ENCODE peak calls at places on chromosomes 16 and 17, in eight cellular contexts. One of them, this sample, is unnamed.

GRCh38 chr17:53655591-53655990 is 167.1 kb upstream of the KIF2B start:
- DNase-seq in fibroblast of pulmonary artery: no peak
- DNase-seq in tibial artery: no peak
- DNase-seq in GM12878: no peak
- DNase-seq in epithelial cell of proximal tubule: peak
- DNase-seq in choroid plexus epithelial cell: no peak
- DNase-seq in esophagus muscularis mucosa: no peak
- DNase-seq in spleen: no peak
- DNase-seq in this sample: no peak

GRCh38 chr16:83418565-83418964 is 389.2 kb upstream of the HSBP1 start:
- DNase-seq in tibial artery: no peak
- DNase-seq in GM12878: no peak
- DNase-seq in choroid plexus epithelial cell: no peak
- DNase-seq in spleen: no peak
- DNase-seq in esophagus muscularis mucosa: peak
- DNase-seq in fibroblast of pulmonary artery: no peak
- DNase-seq in epithelial cell of proximal tubule: no peak
- DNase-seq in this sample: no peak

GRCh38 chr17:74394275-74394950 is 27.1 kb downstream of the GPR142 start:
- DNase-seq in spleen: no peak
- DNase-seq in choroid plexus epithelial cell: no peak
- DNase-seq in tibial artery: no peak
- DNase-seq in fibroblast of pulmonary artery: no peak
- DNase-seq in GM12878: no peak
- DNase-seq in epithelial cell of proximal tubule: no peak
- DNase-seq in esophagus muscularis mucosa: no peak
- DNase-seq in this sample: no peak

GRCh38 chr17:55037828-55038227 is 69.3 kb downstream of the STXBP4 start:
- DNase-seq in epithelial cell of proximal tubule: no peak
- DNase-seq in esophagus muscularis mucosa: no peak
- DNase-seq in choroid plexus epithelial cell: no peak
- DNase-seq in GM12878: peak
- DNase-seq in tibial artery: no peak
- DNase-seq in fibroblast of pulmonary artery: no peak
- DNase-seq in spleen: no peak
- DNase-seq in this sample: peak

GRCh38 chr17:9824094-9824493 is 1.6 kb upstream of the GLP2R start:
- DNase-seq in choroid plexus epithelial cell: no peak
- DNase-seq in tibial artery: no peak
- DNase-seq in epithelial cell of proximal tubule: no peak
- DNase-seq in esophagus muscularis mucosa: no peak
- DNase-seq in spleen: no peak
- DNase-seq in GM12878: no peak
- DNase-seq in fibroblast of pulmonary artery: no peak
- DNase-seq in this sample: no peak

GRCh38 chr17:45668316-45668715 is 115.8 kb upstream of the CRHR1 start:
- DNase-seq in esophagus muscularis mucosa: no peak
- DNase-seq in spleen: no peak
- DNase-seq in choroid plexus epithelial cell: no peak
- DNase-seq in fibroblast of pulmonary artery: no peak
- DNase-seq in GM12878: no peak
- DNase-seq in tibial artery: no peak
- DNase-seq in epithelial cell of proximal tubule: no peak
- DNase-seq in this sample: no peak

GRCh38 chr17:33113281-33114010 is 121.8 kb downstream of the SPACA3 start:
- DNase-seq in choroid plexus epithelial cell: peak
- DNase-seq in epithelial cell of proximal tubule: no peak
- DNase-seq in esophagus muscularis mucosa: no peak
- DNase-seq in spleen: no peak
- DNase-seq in tibial artery: no peak
- DNase-seq in GM12878: no peak
- DNase-seq in fibroblast of pulmonary artery: no peak
- DNase-seq in this sample: no peak

GRCh38 chr17:77316191-77316641 is 175.4 kb downstream of the SEC14L1 start:
- DNase-seq in GM12878: no peak
- DNase-seq in tibial artery: peak
- DNase-seq in fibroblast of pulmonary artery: peak
- DNase-seq in esophagus muscularis mucosa: no peak
- DNase-seq in choroid plexus epithelial cell: peak
- DNase-seq in spleen: peak
- DNase-seq in epithelial cell of proximal tubule: no peak
- DNase-seq in this sample: no peak

GRCh38 chr16:67547423-67548264 is 14.7 kb upstream of the CTCF start:
- DNase-seq in esophagus muscularis mucosa: peak
- DNase-seq in epithelial cell of proximal tubule: no peak
- DNase-seq in tibial artery: no peak
- DNase-seq in spleen: peak
- DNase-seq in fibroblast of pulmonary artery: no peak
- DNase-seq in choroid plexus epithelial cell: no peak
- DNase-seq in GM12878: no peak
- DNase-seq in this sample: peak

GRCh38 chr16:70706948-70707465 is 21.2 kb upstream of the MTSS2 start:
- DNase-seq in spleen: no peak
- DNase-seq in epithelial cell of proximal tubule: no peak
- DNase-seq in choroid plexus epithelial cell: peak
- DNase-seq in fibroblast of pulmonary artery: peak
- DNase-seq in GM12878: no peak
- DNase-seq in tibial artery: no peak
- DNase-seq in esophagus muscularis mucosa: no peak
- DNase-seq in this sample: no peak

GRCh38 chr16:22353188-22353919 is 21.1 kb downstream of the CDR2 start:
- DNase-seq in spleen: no peak
- DNase-seq in tibial artery: no peak
- DNase-seq in epithelial cell of proximal tubule: peak
- DNase-seq in fibroblast of pulmonary artery: peak
- DNase-seq in esophagus muscularis mucosa: no peak
- DNase-seq in GM12878: peak
- DNase-seq in choroid plexus epithelial cell: peak
- DNase-seq in this sample: peak
- H3K4me3 ChIP-seq in spleen: no peak
- H3K4me3 ChIP-seq in tibial artery: no peak
- H3K4me3 ChIP-seq in epithelial cell of proximal tubule: no peak
- H3K4me3 ChIP-seq in fibroblast of pulmonary artery: no peak
- H3K4me3 ChIP-seq in esophagus muscularis mucosa: no peak
- H3K4me3 ChIP-seq in GM12878: no peak
- H3K4me3 ChIP-seq in choroid plexus epithelial cell: no peak
- H3K4me3 ChIP-seq in this sample: no peak

GRCh38 chr16:6687593-6687992 is 645.1 kb upstream of the RBFOX1 start:
- DNase-seq in tibial artery: no peak
- DNase-seq in choroid plexus epithelial cell: no peak
- DNase-seq in epithelial cell of proximal tubule: no peak
- DNase-seq in GM12878: no peak
- DNase-seq in spleen: no peak
- DNase-seq in fibroblast of pulmonary artery: no peak
- DNase-seq in esophagus muscularis mucosa: no peak
- DNase-seq in this sample: no peak

GRCh38 chr16:6689643-6690042 is 643.0 kb upstream of the RBFOX1 start:
- DNase-seq in GM12878: no peak
- DNase-seq in choroid plexus epithelial cell: no peak
- DNase-seq in tibial artery: no peak
- DNase-seq in esophagus muscularis mucosa: peak
- DNase-seq in epithelial cell of proximal tubule: no peak
- DNase-seq in spleen: no peak
- DNase-seq in fibroblast of pulmonary artery: no peak
- DNase-seq in this sample: no peak

GRCh38 chr16:6682142-6682811 is 650.4 kb upstream of the RBFOX1 start:
- DNase-seq in epithelial cell of proximal tubule: no peak
- DNase-seq in fibroblast of pulmonary artery: no peak
- DNase-seq in choroid plexus epithelial cell: no peak
- DNase-seq in esophagus muscularis mucosa: peak
- DNase-seq in spleen: no peak
- DNase-seq in GM12878: no peak
- DNase-seq in tibial artery: peak
- DNase-seq in this sample: peak

DNA sequence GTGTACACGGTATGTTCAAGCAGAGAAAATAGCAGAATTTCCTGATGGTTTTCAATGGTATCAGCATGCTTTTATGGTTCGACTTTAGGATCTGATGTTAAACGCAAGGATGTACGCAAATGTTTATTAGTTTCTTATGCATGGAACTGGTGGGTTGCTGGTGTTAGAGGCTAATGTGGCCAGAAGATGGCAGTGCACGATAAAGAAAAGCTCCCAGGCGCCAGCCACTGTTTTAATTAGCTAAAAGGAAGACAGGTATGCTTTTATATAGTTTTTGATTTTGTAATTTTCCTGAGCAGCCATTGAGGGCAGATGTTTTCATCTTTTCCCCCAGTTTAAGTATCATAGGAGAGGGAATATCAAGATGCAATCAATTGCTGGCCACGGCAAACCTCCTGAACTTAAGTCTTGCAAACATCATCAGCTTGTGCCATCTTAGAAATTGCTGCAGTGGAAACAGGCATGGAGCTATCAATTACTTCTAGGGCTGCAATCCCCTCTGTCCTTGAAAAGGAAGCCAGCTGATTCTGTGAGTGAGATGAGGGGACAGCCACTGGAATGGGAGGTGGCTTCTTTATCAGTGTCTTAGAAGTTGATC is 648.5 kb upstream of the RBFOX1 start:
- DNase-seq in GM12878: no peak
- DNase-seq in spleen: no peak
- DNase-seq in choroid plexus epithelial cell: peak
- DNase-seq in epithelial cell of proximal tubule: peak
- DNase-seq in fibroblast of pulmonary artery: peak
- DNase-seq in tibial artery: no peak
- DNase-seq in esophagus muscularis mucosa: peak
- DNase-seq in this sample: peak
- TF ChIP-seq CTCF in GM12878: peak
- TF ChIP-seq CTCF in spleen: no peak
- TF ChIP-seq CTCF in choroid plexus epithelial cell: peak
- TF ChIP-seq CTCF in epithelial cell of proximal tubule: peak
- TF ChIP-seq CTCF in fibroblast of pulmonary artery: no peak
- TF ChIP-seq CTCF in tibial artery: no peak
- TF ChIP-seq CTCF in esophagus muscularis mucosa: no peak
- TF ChIP-seq CTCF in this sample: peak

GRCh38 chr16:52547001-52547833 is at the start of gene TOX3:
- DNase-seq in choroid plexus epithelial cell: no peak
- DNase-seq in epithelial cell of proximal tubule: no peak
- DNase-seq in tibial artery: no peak
- DNase-seq in fibroblast of pulmonary artery: no peak
- DNase-seq in esophagus muscularis mucosa: peak
- DNase-seq in GM12878: no peak
- DNase-seq in spleen: no peak
- DNase-seq in this sample: no peak
- H3K4me3 ChIP-seq in choroid plexus epithelial cell: no peak
- H3K4me3 ChIP-seq in epithelial cell of proximal tubule: peak
- H3K4me3 ChIP-seq in tibial artery: peak
- H3K4me3 ChIP-seq in fibroblast of pulmonary artery: no peak
- H3K4me3 ChIP-seq in esophagus muscularis mucosa: peak
- H3K4me3 ChIP-seq in GM12878: no peak
- H3K4me3 ChIP-seq in spleen: no peak
- H3K4me3 ChIP-seq in this sample: no peak

DNA sequence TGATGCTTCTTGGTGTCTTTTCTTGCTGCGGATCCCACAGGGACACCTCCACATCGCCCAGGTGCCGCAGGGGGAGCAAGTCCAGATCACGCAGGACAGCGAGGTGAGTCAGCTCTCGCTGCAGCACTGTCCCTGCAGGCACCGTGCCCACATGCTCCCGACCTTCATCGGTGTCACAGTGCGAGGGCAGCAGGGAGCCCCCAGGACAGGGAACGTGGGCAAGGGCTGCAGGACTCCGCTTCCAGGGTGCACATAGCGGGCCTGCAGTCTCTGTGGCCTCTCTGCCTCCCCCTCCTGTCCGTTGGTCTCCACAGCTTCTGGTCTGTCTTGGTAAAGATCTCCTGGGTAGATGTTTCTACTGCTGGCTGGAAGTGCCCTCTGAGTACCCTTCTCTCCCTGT is 84.1 kb downstream of the BANP start:
- DNase-seq in tibial artery: no peak
- DNase-seq in spleen: no peak
- DNase-seq in esophagus muscularis mucosa: no peak
- DNase-seq in choroid plexus epithelial cell: no peak
- DNase-seq in fibroblast of pulmonary artery: no peak
- DNase-seq in GM12878: no peak
- DNase-seq in epithelial cell of proximal tubule: no peak
- DNase-seq in this sample: no peak
- TF ChIP-seq CTCF in tibial artery: no peak
- TF ChIP-seq CTCF in spleen: no peak
- TF ChIP-seq CTCF in esophagus muscularis mucosa: no peak
- TF ChIP-seq CTCF in choroid plexus epithelial cell: peak
- TF ChIP-seq CTCF in fibroblast of pulmonary artery: no peak
- TF ChIP-seq CTCF in GM12878: no peak
- TF ChIP-seq CTCF in epithelial cell of proximal tubule: no peak
- TF ChIP-seq CTCF in this sample: no peak

DNA sequence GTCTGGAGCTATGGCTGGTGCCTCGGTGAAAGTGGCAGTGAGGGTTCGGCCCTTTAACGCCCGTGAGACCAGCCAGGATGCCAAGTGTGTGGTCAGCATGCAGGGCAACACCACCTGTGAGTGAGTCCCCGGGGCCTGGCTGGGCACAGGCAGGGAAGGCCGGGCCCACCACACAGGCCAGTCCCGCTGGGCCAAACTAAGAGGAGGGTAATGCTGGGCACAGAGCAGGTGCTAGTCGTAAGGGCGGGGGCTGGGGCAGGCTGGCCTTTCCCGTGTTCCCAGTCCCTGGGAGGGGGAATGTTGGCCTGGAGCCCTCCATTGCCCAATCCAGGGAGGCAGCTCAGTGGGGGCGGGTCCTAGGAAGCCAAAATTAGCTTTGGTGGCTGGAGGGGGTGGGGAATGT is 2.5 kb downstream of the KIF1C start:
- DNase-seq in tibial artery: peak
- DNase-seq in choroid plexus epithelial cell: no peak
- DNase-seq in epithelial cell of proximal tubule: no peak
- DNase-seq in fibroblast of pulmonary artery: peak
- DNase-seq in spleen: no peak
- DNase-seq in GM12878: no peak
- DNase-seq in esophagus muscularis mucosa: no peak
- DNase-seq in this sample: no peak
- H3K4me3 ChIP-seq in tibial artery: peak
- H3K4me3 ChIP-seq in choroid plexus epithelial cell: no peak
- H3K4me3 ChIP-seq in epithelial cell of proximal tubule: no peak
- H3K4me3 ChIP-seq in fibroblast of pulmonary artery: no peak
- H3K4me3 ChIP-seq in spleen: no peak
- H3K4me3 ChIP-seq in GM12878: peak
- H3K4me3 ChIP-seq in esophagus muscularis mucosa: peak
- H3K4me3 ChIP-seq in this sample: no peak